ENCODE peak calls at places on chromosome 14, in five cellular contexts. T is ACHN; K is HEK293T; M is neural crest cell; F is activated CD8-positive, alpha-beta T cell treated with anti-CD3 and anti-CD28 coated beads, Interleukin-2, amount 10 ng/mL, durations not matched to agents 7 days and 5 days. V is an unnamed sample.

GRCh38 chr14:74346341-74346740 is 1.9 kb upstream of the VRTN start:
- DNase-seq in M (no peak), T (no peak), F (no peak), K (no peak), V (no peak)

GRCh38 chr14:68899033-68899603 is 80.0 kb downstream of the ACTN1 start:
- DNase-seq in M (no peak), T (no peak), F (no peak), K (no peak), V (no peak)

GRCh38 chr14:105128059-105128458 is 40.5 kb downstream of the JAG2 start:
- DNase-seq in K (no peak), F (no peak), T (no peak), M (no peak), V (no peak)

GRCh38 chr14:99755629-99756603 is 37.3 kb upstream of the EML1 start:
- DNase-seq in M (no peak), T (peak), K (no peak), F (no peak), V (no peak)

GRCh38 chr14:24064091-24064795 is 7.1 kb upstream of the CPNE6 start:
- DNase-seq in T (no peak), M (no peak), F (no peak), K (no peak), V (peak)

GRCh38 chr14:66009104-66009503 is 477.1 kb upstream of the CCDC196 start:
- DNase-seq in K (no peak), F (no peak), M (no peak), T (peak), V (no peak)

GRCh38 chr14:58587271-58587670 is 50.5 kb upstream of the DACT1 start:
- DNase-seq in K (no peak), M (no peak), T (no peak), F (no peak), V (no peak)

GRCh38 chr14:98960617-98961013 is 311.4 kb downstream of the BCL11B start:
- DNase-seq in M (no peak), T (no peak), F (peak), K (no peak), V (no peak)

GRCh38 chr14:74634481-74634880 is 22.4 kb upstream of the LTBP2 start:
- DNase-seq in K (no peak), F (no peak), T (no peak), M (no peak), V (no peak)

GRCh38 chr14:23751591-23751990 is 115.4 kb downstream of the DHRS2 start:
- DNase-seq in K (no peak), F (no peak), T (no peak), M (no peak), V (no peak)

GRCh38 chr14:99753225-99754140 is 39.7 kb upstream of the EML1 start:
- DNase-seq in M (no peak), T (no peak), K (no peak), F (no peak), V (no peak)

GRCh38 chr14:66228267-66228970 is 257.8 kb upstream of the CCDC196 start:
- DNase-seq in F (no peak), K (no peak), M (no peak), T (peak), V (no peak)

GRCh38 chr14:71245659-71246361 is 338.6 kb downstream of the PCNX1 start:
- DNase-seq in F (peak), K (no peak), M (no peak), T (no peak), V (no peak)

GRCh38 chr14:90483551-90483950 is 86.7 kb downstream of the CALM1 start:
- DNase-seq in T (no peak), M (no peak), F (peak), K (no peak), V (no peak)

GRCh38 chr14:99688210-99688581 is 4.1 kb downstream of the CYP46A1 start:
- DNase-seq in F (peak), M (no peak), T (no peak), K (no peak), V (no peak)

GRCh38 chr14:65798216-65798615 is 385.7 kb downstream of the FUT8 start:
- DNase-seq in F (no peak), T (no peak), K (no peak), M (no peak), V (no peak)

GRCh38 chr14:72565200-72565599 is 328.7 kb downstream of the DPF3 start:
- DNase-seq in F (no peak), T (no peak), K (no peak), M (no peak), V (no peak)

GRCh38 chr14:59438148-59438766 is 26.9 kb downstream of the GPR135 start:
- DNase-seq in F (no peak), K (no peak), T (no peak), M (no peak), V (no peak)

GRCh38 chr14:21300892-21301291 is 21.0 kb downstream of the RPGRIP1 start:
- DNase-seq in T (peak), M (peak), K (no peak), F (peak), V (no peak)

GRCh38 chr14:26917086-26917485 is 319.3 kb upstream of the NOVA1 start:
- DNase-seq in F (no peak), T (peak), M (no peak), K (peak), V (no peak)

GRCh38 chr14:68684466-68685418 is 108.1 kb downstream of the ZFP36L1 start:
- DNase-seq in K (no peak), T (no peak), F (no peak), M (no peak), V (no peak)

GRCh38 chr14:91324606-91324950 is 80.1 kb upstream of the GPR68 start:
- DNase-seq in K (no peak), F (no peak), M (no peak), T (no peak), V (no peak)

GRCh38 chr14:74569826-74570591 is 42.0 kb downstream of the LTBP2 start:
- DNase-seq in M (no peak), K (no peak), F (no peak), T (no peak), V (no peak)

GRCh38 chr14:91609183-91609582 is 99.1 kb upstream of the PPP4R3A start:
- DNase-seq in M (no peak), F (no peak), K (no peak), T (no peak), V (no peak)

GRCh38 chr14:70027785-70028428 is 148.7 kb downstream of the SMOC1 start:
- DNase-seq in M (peak), F (peak), T (peak), K (peak), V (peak)

GRCh38 chr14:91381801-91382670 is 35.6 kb downstream of the CCDC88C start:
- DNase-seq in K (no peak), T (no peak), F (no peak), M (no peak), V (no peak)

GRCh38 chr14:31027847-31028246 is 1.7 kb upstream of the STRN3 start:
- DNase-seq in M (no peak), F (no peak), T (no peak), K (no peak), V (no peak)

GRCh38 chr14:65321370-65321875 is 91.1 kb upstream of the FUT8 start:
- DNase-seq in K (no peak), M (no peak), F (peak), T (no peak), V (no peak)

GRCh38 chr14:67759916-67760315 is 56.5 kb downstream of the ZFYVE26 start:
- DNase-seq in F (no peak), M (no peak), T (no peak), K (no peak), V (no peak)

GRCh38 chr14:99101826-99102461 is 170.1 kb downstream of the BCL11B start:
- DNase-seq in F (no peak), K (no peak), T (no peak), M (no peak), V (no peak)